ENCODE peak calls at places on chromosomes 4 and X, in six cellular contexts. One of them, this sample, is unnamed.

GRCh38 chr4:72418458-72418857 is 150.6 kb downstream of the ADAMTS3 start:
- DNase-seq in heart right ventricle: peak; percentile 45
- DNase-seq in neuronal stem cell: no peak
- DNase-seq in pancreas: no peak
- DNase-seq in cardiac muscle cell: peak; percentile 86
- DNase-seq in A549: no peak
- DNase-seq in this sample: peak; percentile 80

GRCh38 chrX:1521459-1521956 is 15.5 kb downstream of the P2RY8 start:
- DNase-seq in A549: no peak
- DNase-seq in neuronal stem cell: no peak
- DNase-seq in pancreas: no peak
- DNase-seq in heart right ventricle: no peak
- DNase-seq in cardiac muscle cell: no peak
- DNase-seq in this sample: no peak

GRCh38 chr4:142728209-142728608 is 117.9 kb downstream of the INPP4B start:
- DNase-seq in A549: no peak
- DNase-seq in heart right ventricle: no peak
- DNase-seq in pancreas: no peak
- DNase-seq in cardiac muscle cell: no peak
- DNase-seq in neuronal stem cell: no peak
- DNase-seq in this sample: no peak

GRCh38 chr4:139984459-139984858 is 169.5 kb downstream of the MAML3 start:
- DNase-seq in heart right ventricle: no peak
- DNase-seq in pancreas: no peak
- DNase-seq in neuronal stem cell: no peak
- DNase-seq in cardiac muscle cell: no peak
- DNase-seq in A549: no peak
- DNase-seq in this sample: no peak

GRCh38 chrX:1597345-1598020 is 6.1 kb downstream of the AKAP17A start:
- DNase-seq in pancreas: no peak
- DNase-seq in neuronal stem cell: no peak
- DNase-seq in cardiac muscle cell: no peak
- DNase-seq in heart right ventricle: no peak
- DNase-seq in A549: no peak
- DNase-seq in this sample: no peak

GRCh38 chr4:124641715-124642380 is 70.7 kb downstream of the ANKRD50 start:
- DNase-seq in heart right ventricle: peak; percentile 9
- DNase-seq in A549: peak; percentile 2
- DNase-seq in neuronal stem cell: no peak
- DNase-seq in cardiac muscle cell: peak; percentile 69
- DNase-seq in pancreas: no peak
- DNase-seq in this sample: no peak

GRCh38 chr4:77385124-77385969 is 220.3 kb upstream of the CXCL13 start:
- DNase-seq in heart right ventricle: peak; percentile 50
- DNase-seq in neuronal stem cell: peak; percentile 63
- DNase-seq in cardiac muscle cell: peak; percentile 82
- DNase-seq in pancreas: peak; percentile 77
- DNase-seq in A549: peak; percentile 20
- DNase-seq in this sample: peak; percentile 53

GRCh38 chr4:183099537-183100297 is 660 bp downstream of the WWC2 start:
- DNase-seq in pancreas: peak; percentile 56
- DNase-seq in cardiac muscle cell: no peak
- DNase-seq in A549: peak; percentile 38
- DNase-seq in neuronal stem cell: peak; percentile 46
- DNase-seq in heart right ventricle: peak; percentile 36
- DNase-seq in this sample: peak; percentile 51

GRCh38 chrX:48474127-48474526 is 1.9 kb upstream of the FTSJ1 start:
- DNase-seq in pancreas: no peak
- DNase-seq in A549: no peak
- DNase-seq in cardiac muscle cell: no peak
- DNase-seq in heart right ventricle: no peak
- DNase-seq in neuronal stem cell: no peak
- DNase-seq in this sample: no peak

GRCh38 chr4:186021461-186022167 is 47.3 kb upstream of the TLR3 start:
- DNase-seq in heart right ventricle: peak; percentile 36
- DNase-seq in A549: peak; percentile 14
- DNase-seq in pancreas: peak; percentile 27
- DNase-seq in cardiac muscle cell: peak; percentile 66
- DNase-seq in neuronal stem cell: peak; percentile 63
- DNase-seq in this sample: peak; percentile 23

GRCh38 chr4:174835536-174835935 is 6.5 kb upstream of the GLRA3 start:
- DNase-seq in A549: no peak
- DNase-seq in heart right ventricle: no peak
- DNase-seq in neuronal stem cell: no peak
- DNase-seq in cardiac muscle cell: no peak
- DNase-seq in pancreas: no peak
- DNase-seq in this sample: no peak

GRCh38 chr4:72557021-72557420 is 12.0 kb downstream of the ADAMTS3 start:
- DNase-seq in A549: no peak
- DNase-seq in heart right ventricle: no peak
- DNase-seq in cardiac muscle cell: peak; percentile 53
- DNase-seq in pancreas: no peak
- DNase-seq in neuronal stem cell: no peak
- DNase-seq in this sample: no peak

GRCh38 chr4:4182835-4183568 is 43.7 kb downstream of the OTOP1 start:
- DNase-seq in neuronal stem cell: peak; percentile 31
- DNase-seq in heart right ventricle: no peak
- DNase-seq in pancreas: peak; percentile 37
- DNase-seq in cardiac muscle cell: peak; percentile 28
- DNase-seq in A549: peak; percentile 8
- DNase-seq in this sample: peak; percentile 50

GRCh38 chrX:40646489-40647306 is 663 bp downstream of the CXorf38 start:
- DNase-seq in A549: peak; percentile 18
- DNase-seq in neuronal stem cell: peak; percentile 15
- DNase-seq in heart right ventricle: peak; percentile 8
- DNase-seq in cardiac muscle cell: peak; percentile 20
- DNase-seq in pancreas: peak; percentile 55
- DNase-seq in this sample: peak; percentile 31

GRCh38 chr4:5566991-5567390 is 141.4 kb downstream of the EVC2 start:
- DNase-seq in A549: no peak
- DNase-seq in heart right ventricle: no peak
- DNase-seq in pancreas: no peak
- DNase-seq in neuronal stem cell: no peak
- DNase-seq in cardiac muscle cell: no peak
- DNase-seq in this sample: no peak

GRCh38 chr4:102639602-102640001 is 121.2 kb downstream of the MANBA start:
- DNase-seq in pancreas: no peak
- DNase-seq in heart right ventricle: no peak
- DNase-seq in cardiac muscle cell: no peak
- DNase-seq in neuronal stem cell: no peak
- DNase-seq in A549: no peak
- DNase-seq in this sample: no peak

GRCh38 chrX:154791951-154792350 is 13.3 kb downstream of the MPP1 start:
- DNase-seq in neuronal stem cell: no peak
- DNase-seq in A549: no peak
- DNase-seq in cardiac muscle cell: no peak
- DNase-seq in pancreas: no peak
- DNase-seq in heart right ventricle: no peak
- DNase-seq in this sample: no peak

GRCh38 chrX:132559101-132559500 is 70.3 kb upstream of the MBNL3 start:
- DNase-seq in neuronal stem cell: no peak
- DNase-seq in heart right ventricle: no peak
- DNase-seq in A549: no peak
- DNase-seq in cardiac muscle cell: no peak
- DNase-seq in pancreas: no peak
- DNase-seq in this sample: no peak

GRCh38 chr4:21195682-21196081 is 495.4 kb downstream of the PACRGL start:
- DNase-seq in heart right ventricle: no peak
- DNase-seq in pancreas: no peak
- DNase-seq in neuronal stem cell: no peak
- DNase-seq in cardiac muscle cell: no peak
- DNase-seq in A549: no peak
- DNase-seq in this sample: no peak

GRCh38 chrX:111519215-111519614 is 7.8 kb downstream of the SERTM2 start:
- DNase-seq in pancreas: no peak
- DNase-seq in A549: no peak
- DNase-seq in neuronal stem cell: peak; percentile 38
- DNase-seq in heart right ventricle: no peak
- DNase-seq in cardiac muscle cell: peak; percentile 79
- DNase-seq in this sample: peak; percentile 89

GRCh38 chrX:45368705-45369104 is 168.0 kb upstream of the DIPK2B start:
- DNase-seq in neuronal stem cell: no peak
- DNase-seq in heart right ventricle: no peak
- DNase-seq in cardiac muscle cell: no peak
- DNase-seq in pancreas: no peak
- DNase-seq in A549: no peak
- DNase-seq in this sample: no peak

GRCh38 chr4:88439161-88439760 is 17.7 kb upstream of the HERC5 start:
- DNase-seq in neuronal stem cell: no peak
- DNase-seq in cardiac muscle cell: no peak
- DNase-seq in heart right ventricle: no peak
- DNase-seq in A549: no peak
- DNase-seq in pancreas: no peak
- DNase-seq in this sample: no peak

GRCh38 chr4:139229534-139230039 is 50.4 kb downstream of the MGARP start:
- DNase-seq in cardiac muscle cell: peak; percentile 72
- DNase-seq in neuronal stem cell: no peak
- DNase-seq in heart right ventricle: peak; percentile 12
- DNase-seq in A549: peak; percentile 29
- DNase-seq in pancreas: no peak
- DNase-seq in this sample: no peak

GRCh38 chr4:128454281-128455075 is 166.9 kb upstream of the PGRMC2 start:
- DNase-seq in neuronal stem cell: peak; percentile 59
- DNase-seq in pancreas: peak; percentile 76
- DNase-seq in cardiac muscle cell: peak; percentile 96
- DNase-seq in A549: peak; percentile 89
- DNase-seq in heart right ventricle: peak; percentile 80
- DNase-seq in this sample: peak; percentile 94
- H3K4me3 ChIP-seq in neuronal stem cell: no peak overlapping the region
- H3K4me3 ChIP-seq in pancreas: no peak overlapping the region
- H3K4me3 ChIP-seq in cardiac muscle cell: no peak overlapping the region
- H3K4me3 ChIP-seq in A549: no peak overlapping the region
- H3K4me3 ChIP-seq in heart right ventricle: no peak overlapping the region
- H3K4me3 ChIP-seq in this sample: peak overlapping the region; percentile 14

DNA sequence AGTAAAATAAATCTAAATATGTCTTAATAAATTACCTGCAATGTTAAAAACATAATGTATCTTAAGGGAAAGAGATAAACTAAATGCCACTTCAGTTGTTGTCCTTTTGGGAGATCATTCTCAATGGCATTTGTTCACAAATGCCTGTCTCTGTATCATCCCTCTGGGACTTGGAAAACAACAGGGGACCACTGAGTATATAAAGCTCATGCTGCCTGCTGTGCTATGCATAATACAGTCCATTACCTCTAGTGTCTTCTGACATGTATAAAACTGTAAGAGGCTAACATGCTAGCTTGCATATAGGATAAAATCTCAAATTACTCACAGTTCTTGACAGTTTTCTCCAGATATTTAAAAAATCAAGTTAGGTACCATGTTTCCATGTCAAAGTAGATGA is 503.9 kb downstream of the PDHA2 start:
- DNase-seq in pancreas: no peak
- DNase-seq in neuronal stem cell: no peak
- DNase-seq in heart right ventricle: no peak
- DNase-seq in cardiac muscle cell: no peak
- DNase-seq in A549: no peak
- DNase-seq in this sample: no peak
- H3K4me3 ChIP-seq in pancreas: no peak overlapping the region
- H3K4me3 ChIP-seq in neuronal stem cell: no peak overlapping the region
- H3K4me3 ChIP-seq in heart right ventricle: no peak overlapping the region
- H3K4me3 ChIP-seq in cardiac muscle cell: no peak overlapping the region
- H3K4me3 ChIP-seq in A549: no peak overlapping the region
- H3K4me3 ChIP-seq in this sample: no peak overlapping the region

GRCh38 chr4:188091-188490 is 63.8 kb downstream of the ZNF718 start:
- DNase-seq in neuronal stem cell: no peak
- DNase-seq in A549: no peak
- DNase-seq in pancreas: no peak
- DNase-seq in cardiac muscle cell: no peak
- DNase-seq in heart right ventricle: no peak
- DNase-seq in this sample: no peak
- H3K4me3 ChIP-seq in neuronal stem cell: no peak overlapping the region
- H3K4me3 ChIP-seq in A549: no peak overlapping the region
- H3K4me3 ChIP-seq in pancreas: no peak overlapping the region
- H3K4me3 ChIP-seq in cardiac muscle cell: no peak overlapping the region
- H3K4me3 ChIP-seq in heart right ventricle: no peak overlapping the region
- H3K4me3 ChIP-seq in this sample: no peak overlapping the region

GRCh38 chrX:15737188-15737956 is 698 bp upstream of the CA5B start:
- DNase-seq in pancreas: no peak
- DNase-seq in A549: no peak
- DNase-seq in heart right ventricle: no peak
- DNase-seq in cardiac muscle cell: no peak
- DNase-seq in neuronal stem cell: no peak
- DNase-seq in this sample: no peak
- H3K4me3 ChIP-seq in pancreas: no peak overlapping the region
- H3K4me3 ChIP-seq in A549: peak overlapping the region; percentile 46
- H3K4me3 ChIP-seq in heart right ventricle: peak overlapping the region; percentile 63
- H3K4me3 ChIP-seq in cardiac muscle cell: peak overlapping the region; percentile 64
- H3K4me3 ChIP-seq in neuronal stem cell: no peak overlapping the region
- H3K4me3 ChIP-seq in this sample: no peak overlapping the region

GRCh38 chr4:8613421-8614364 is 21.1 kb downstream of the CPZ start:
- DNase-seq in A549: no peak
- DNase-seq in neuronal stem cell: no peak
- DNase-seq in heart right ventricle: no peak
- DNase-seq in cardiac muscle cell: no peak
- DNase-seq in pancreas: no peak
- DNase-seq in this sample: no peak

GRCh38 chr4:8615921-8616787 is 23.6 kb downstream of the CPZ start:
- DNase-seq in A549: no peak
- DNase-seq in heart right ventricle: no peak
- DNase-seq in pancreas: no peak
- DNase-seq in cardiac muscle cell: no peak
- DNase-seq in neuronal stem cell: no peak
- DNase-seq in this sample: no peak

GRCh38 chr4:8612646-8613045 is 20.1 kb downstream of the CPZ start:
- DNase-seq in heart right ventricle: no peak
- DNase-seq in cardiac muscle cell: no peak
- DNase-seq in A549: no peak
- DNase-seq in neuronal stem cell: no peak
- DNase-seq in pancreas: no peak
- DNase-seq in this sample: no peak

GRCh38 chr4:8615366-8615765 is 22.8 kb downstream of the CPZ start:
- DNase-seq in neuronal stem cell: no peak
- DNase-seq in heart right ventricle: no peak
- DNase-seq in A549: no peak
- DNase-seq in cardiac muscle cell: no peak
- DNase-seq in pancreas: no peak
- DNase-seq in this sample: no peak

GRCh38 chr4:8614365-8615193 is 22.0 kb downstream of the CPZ start:
- DNase-seq in neuronal stem cell: no peak
- DNase-seq in pancreas: no peak
- DNase-seq in A549: no peak
- DNase-seq in cardiac muscle cell: no peak
- DNase-seq in heart right ventricle: no peak
- DNase-seq in this sample: no peak
- H3K4me3 ChIP-seq in neuronal stem cell: no peak overlapping the region
- H3K4me3 ChIP-seq in pancreas: no peak overlapping the region
- H3K4me3 ChIP-seq in A549: no peak overlapping the region
- H3K4me3 ChIP-seq in cardiac muscle cell: no peak overlapping the region
- H3K4me3 ChIP-seq in heart right ventricle: no peak overlapping the region
- H3K4me3 ChIP-seq in this sample: no peak overlapping the region

GRCh38 chrX:124842205-124842604 is 477.5 kb upstream of the TEX13C start:
- DNase-seq in cardiac muscle cell: no peak
- DNase-seq in neuronal stem cell: no peak
- DNase-seq in heart right ventricle: no peak
- DNase-seq in A549: no peak
- DNase-seq in pancreas: no peak
- DNase-seq in this sample: no peak

DNA sequence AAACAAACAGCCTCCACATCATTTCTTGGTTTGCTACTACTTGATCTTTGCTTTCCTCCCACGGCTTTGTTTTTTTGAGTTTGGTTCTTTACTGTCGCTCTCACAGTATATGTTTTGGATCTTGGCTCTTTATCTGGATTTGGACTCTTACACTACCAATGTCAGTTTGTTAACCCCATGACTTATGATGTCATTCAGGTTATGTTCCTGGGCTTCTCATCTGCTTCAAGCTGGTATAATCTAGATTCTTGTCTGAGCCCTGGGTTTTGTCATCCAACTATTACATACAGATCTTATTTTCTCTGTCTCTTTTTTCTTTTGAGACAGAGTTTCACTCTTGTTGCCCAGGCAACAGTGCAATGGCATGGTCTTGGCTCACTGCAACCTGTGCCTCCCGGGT is 482.9 kb upstream of the TEX13C start:
- DNase-seq in heart right ventricle: no peak
- DNase-seq in cardiac muscle cell: no peak
- DNase-seq in pancreas: no peak
- DNase-seq in neuronal stem cell: no peak
- DNase-seq in A549: no peak
- DNase-seq in this sample: no peak
- H3K4me3 ChIP-seq in heart right ventricle: no peak overlapping the region
- H3K4me3 ChIP-seq in cardiac muscle cell: no peak overlapping the region
- H3K4me3 ChIP-seq in pancreas: no peak overlapping the region
- H3K4me3 ChIP-seq in neuronal stem cell: no peak overlapping the region
- H3K4me3 ChIP-seq in A549: no peak overlapping the region
- H3K4me3 ChIP-seq in this sample: no peak overlapping the region

This sample was measured in SJCRH30.